ENCODE peak calls at places on chromosome 5, in eight cellular contexts. One of them, this sample, is unnamed.

GRCh38 chr5:150576449-150576949 is 64.0 kb upstream of the SYNPO start:
- DNase-seq in psoas muscle: no peak
- DNase-seq in keratinocyte: no peak
- DNase-seq in cardiac fibroblast: no peak
- DNase-seq in AG09309: no peak
- DNase-seq in fibroblast of the aortic adventitia: no peak
- DNase-seq in CD8-positive, alpha-beta T cell: no peak
- DNase-seq in upper lobe of right lung: peak; percentile 40
- DNase-seq in this sample: no peak

GRCh38 chr5:134142088-134142487 is 27.6 kb downstream of the TCF7 start:
- DNase-seq in psoas muscle: no peak
- DNase-seq in keratinocyte: no peak
- DNase-seq in cardiac fibroblast: no peak
- DNase-seq in AG09309: no peak
- DNase-seq in fibroblast of the aortic adventitia: no peak
- DNase-seq in CD8-positive, alpha-beta T cell: no peak
- DNase-seq in upper lobe of right lung: peak; percentile 48
- DNase-seq in this sample: no peak

GRCh38 chr5:131756942-131757341 is 39.9 kb downstream of the FNIP1 start:
- DNase-seq in psoas muscle: no peak
- DNase-seq in keratinocyte: no peak
- DNase-seq in cardiac fibroblast: no peak
- DNase-seq in AG09309: no peak
- DNase-seq in fibroblast of the aortic adventitia: no peak
- DNase-seq in CD8-positive, alpha-beta T cell: no peak
- DNase-seq in upper lobe of right lung: no peak
- DNase-seq in this sample: no peak

GRCh38 chr5:132456553-132457361 is 33.8 kb downstream of the IRF1 start:
- DNase-seq in psoas muscle: peak; percentile 82
- DNase-seq in keratinocyte: no peak
- DNase-seq in cardiac fibroblast: peak; percentile 52
- DNase-seq in AG09309: no peak
- DNase-seq in fibroblast of the aortic adventitia: peak; percentile 51
- DNase-seq in CD8-positive, alpha-beta T cell: peak; percentile 54
- DNase-seq in upper lobe of right lung: peak; percentile 77
- DNase-seq in this sample: peak; percentile 52

GRCh38 chr5:115431116-115431515 is 113.5 kb downstream of the FEM1C start:
- DNase-seq in psoas muscle: no peak
- DNase-seq in keratinocyte: no peak
- DNase-seq in cardiac fibroblast: no peak
- DNase-seq in AG09309: no peak
- DNase-seq in fibroblast of the aortic adventitia: no peak
- DNase-seq in CD8-positive, alpha-beta T cell: no peak
- DNase-seq in upper lobe of right lung: no peak
- DNase-seq in this sample: no peak

GRCh38 chr5:32193591-32193990 is 19.5 kb upstream of the GOLPH3 start:
- DNase-seq in psoas muscle: peak; percentile 74
- DNase-seq in keratinocyte: no peak
- DNase-seq in cardiac fibroblast: peak; percentile 96
- DNase-seq in AG09309: peak; percentile 52
- DNase-seq in fibroblast of the aortic adventitia: peak; percentile 89
- DNase-seq in CD8-positive, alpha-beta T cell: no peak
- DNase-seq in upper lobe of right lung: peak; percentile 90
- DNase-seq in this sample: no peak

GRCh38 chr5:56481998-56482698 is 249.0 kb upstream of the ANKRD55 start:
- DNase-seq in psoas muscle: no peak
- DNase-seq in keratinocyte: no peak
- DNase-seq in cardiac fibroblast: no peak
- DNase-seq in AG09309: no peak
- DNase-seq in fibroblast of the aortic adventitia: no peak
- DNase-seq in CD8-positive, alpha-beta T cell: no peak
- DNase-seq in upper lobe of right lung: no peak
- DNase-seq in this sample: no peak

GRCh38 chr5:172113036-172113435 is 75.0 kb downstream of the STK10 start:
- DNase-seq in psoas muscle: no peak
- DNase-seq in keratinocyte: no peak
- DNase-seq in cardiac fibroblast: no peak
- DNase-seq in AG09309: no peak
- DNase-seq in fibroblast of the aortic adventitia: no peak
- DNase-seq in CD8-positive, alpha-beta T cell: peak; percentile 63
- DNase-seq in upper lobe of right lung: no peak
- DNase-seq in this sample: no peak

GRCh38 chr5:107466233-107466769 is 204.4 kb downstream of the EFNA5 start:
- DNase-seq in psoas muscle: no peak
- DNase-seq in keratinocyte: peak; percentile 91
- DNase-seq in cardiac fibroblast: peak; percentile 88
- DNase-seq in AG09309: no peak
- DNase-seq in fibroblast of the aortic adventitia: peak; percentile 58
- DNase-seq in CD8-positive, alpha-beta T cell: no peak
- DNase-seq in upper lobe of right lung: no peak
- DNase-seq in this sample: peak; percentile 99

GRCh38 chr5:65695162-65695755 is 26.6 kb downstream of the SGTB start:
- DNase-seq in psoas muscle: no peak
- DNase-seq in keratinocyte: no peak
- DNase-seq in cardiac fibroblast: no peak
- DNase-seq in AG09309: no peak
- DNase-seq in fibroblast of the aortic adventitia: no peak
- DNase-seq in CD8-positive, alpha-beta T cell: no peak
- DNase-seq in upper lobe of right lung: no peak
- DNase-seq in this sample: peak; percentile 56

GRCh38 chr5:166758151-166758550 is 1533.3 kb upstream of the WWC1 start:
- DNase-seq in psoas muscle: no peak
- DNase-seq in keratinocyte: no peak
- DNase-seq in cardiac fibroblast: peak; percentile 11
- DNase-seq in AG09309: no peak
- DNase-seq in fibroblast of the aortic adventitia: no peak
- DNase-seq in CD8-positive, alpha-beta T cell: no peak
- DNase-seq in upper lobe of right lung: no peak
- DNase-seq in this sample: no peak

GRCh38 chr5:63245271-63245670 is 666.7 kb downstream of the LRRC70 start:
- DNase-seq in psoas muscle: no peak
- DNase-seq in keratinocyte: peak; percentile 19
- DNase-seq in cardiac fibroblast: peak; percentile 27
- DNase-seq in AG09309: no peak
- DNase-seq in fibroblast of the aortic adventitia: peak; percentile 16
- DNase-seq in CD8-positive, alpha-beta T cell: no peak
- DNase-seq in upper lobe of right lung: no peak
- DNase-seq in this sample: no peak

GRCh38 chr5:115815693-115816225 is 700 bp downstream of the CDO1 start:
- DNase-seq in psoas muscle: no peak
- DNase-seq in keratinocyte: no peak
- DNase-seq in cardiac fibroblast: no peak
- DNase-seq in AG09309: no peak
- DNase-seq in fibroblast of the aortic adventitia: no peak
- DNase-seq in CD8-positive, alpha-beta T cell: no peak
- DNase-seq in upper lobe of right lung: peak; percentile 60
- DNase-seq in this sample: no peak

GRCh38 chr5:160312139-160312959 is at the start of gene CCNJL:
- DNase-seq in psoas muscle: peak; percentile 66
- DNase-seq in keratinocyte: no peak
- DNase-seq in cardiac fibroblast: peak; percentile 22
- DNase-seq in AG09309: no peak
- DNase-seq in fibroblast of the aortic adventitia: no peak
- DNase-seq in CD8-positive, alpha-beta T cell: no peak
- DNase-seq in upper lobe of right lung: peak; percentile 90
- DNase-seq in this sample: no peak

GRCh38 chr5:956178-956761 is 52.3 kb upstream of the NKD2 start:
- DNase-seq in psoas muscle: peak; percentile 35
- DNase-seq in keratinocyte: no peak
- DNase-seq in cardiac fibroblast: no peak
- DNase-seq in AG09309: no peak
- DNase-seq in fibroblast of the aortic adventitia: no peak
- DNase-seq in CD8-positive, alpha-beta T cell: no peak
- DNase-seq in upper lobe of right lung: peak; percentile 60
- DNase-seq in this sample: no peak

GRCh38 chr5:122498163-122498562 is 186.1 kb downstream of the SNCAIP start:
- DNase-seq in psoas muscle: no peak
- DNase-seq in keratinocyte: no peak
- DNase-seq in cardiac fibroblast: peak; percentile 15
- DNase-seq in AG09309: no peak
- DNase-seq in fibroblast of the aortic adventitia: no peak
- DNase-seq in CD8-positive, alpha-beta T cell: no peak
- DNase-seq in upper lobe of right lung: no peak
- DNase-seq in this sample: no peak
- TF ChIP-seq CTCF in psoas muscle: no peak
- TF ChIP-seq CTCF in keratinocyte: no peak
- TF ChIP-seq CTCF in cardiac fibroblast: peak; percentile 11
- TF ChIP-seq CTCF in AG09309: peak; percentile 48
- TF ChIP-seq CTCF in fibroblast of the aortic adventitia: peak; percentile 13
- TF ChIP-seq CTCF in CD8-positive, alpha-beta T cell: no peak
- TF ChIP-seq CTCF in upper lobe of right lung: peak; percentile 6
- TF ChIP-seq CTCF in this sample: peak; percentile 36

DNA sequence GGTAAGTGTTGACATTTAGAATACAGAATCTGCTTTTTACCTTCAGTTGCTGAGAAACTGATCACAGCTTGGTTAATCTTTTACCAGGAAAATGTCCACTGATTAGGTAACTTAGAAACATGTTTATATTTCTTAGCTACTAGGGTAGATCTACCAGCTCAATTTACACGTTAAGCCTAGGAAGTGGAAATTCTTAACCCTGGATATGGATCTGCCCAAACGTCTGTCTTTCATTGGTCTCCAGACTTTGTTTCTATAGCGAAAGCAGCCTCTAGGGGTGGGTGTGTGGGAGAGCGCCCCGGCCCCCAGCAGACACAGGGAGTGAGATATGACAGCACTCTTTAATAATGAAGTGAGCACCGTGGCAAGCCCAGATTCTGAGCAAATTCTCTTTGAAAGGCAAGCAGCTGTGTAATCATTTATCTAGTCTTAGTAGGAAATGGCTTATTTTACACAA is 141.6 kb upstream of the ZNF608 start:
- DNase-seq in psoas muscle: no peak
- DNase-seq in keratinocyte: no peak
- DNase-seq in cardiac fibroblast: no peak
- DNase-seq in AG09309: no peak
- DNase-seq in fibroblast of the aortic adventitia: no peak
- DNase-seq in CD8-positive, alpha-beta T cell: no peak
- DNase-seq in upper lobe of right lung: no peak
- DNase-seq in this sample: peak; percentile 76
- H3K4me3 ChIP-seq in psoas muscle: peak overlapping the region; percentile 8
- H3K4me3 ChIP-seq in keratinocyte: no peak overlapping the region
- H3K4me3 ChIP-seq in cardiac fibroblast: no peak overlapping the region
- H3K4me3 ChIP-seq in AG09309: no peak overlapping the region
- H3K4me3 ChIP-seq in fibroblast of the aortic adventitia: no peak overlapping the region
- H3K4me3 ChIP-seq in CD8-positive, alpha-beta T cell: no peak overlapping the region
- H3K4me3 ChIP-seq in upper lobe of right lung: no peak overlapping the region
- H3K4me3 ChIP-seq in this sample: peak overlapping the region; percentile 41

GRCh38 chr5:100520348-100520747 is 14.8 kb upstream of the FAM174A start:
- DNase-seq in psoas muscle: no peak
- DNase-seq in keratinocyte: no peak
- DNase-seq in cardiac fibroblast: no peak
- DNase-seq in AG09309: no peak
- DNase-seq in fibroblast of the aortic adventitia: no peak
- DNase-seq in CD8-positive, alpha-beta T cell: no peak
- DNase-seq in upper lobe of right lung: no peak
- DNase-seq in this sample: no peak

GRCh38 chr5:100516285-100516684 is 18.9 kb upstream of the FAM174A start:
- DNase-seq in psoas muscle: no peak
- DNase-seq in keratinocyte: no peak
- DNase-seq in cardiac fibroblast: no peak
- DNase-seq in AG09309: no peak
- DNase-seq in fibroblast of the aortic adventitia: no peak
- DNase-seq in CD8-positive, alpha-beta T cell: no peak
- DNase-seq in upper lobe of right lung: no peak
- DNase-seq in this sample: no peak

GRCh38 chr5:100517301-100517974 is 17.7 kb upstream of the FAM174A start:
- DNase-seq in psoas muscle: no peak
- DNase-seq in keratinocyte: peak; percentile 60
- DNase-seq in cardiac fibroblast: no peak
- DNase-seq in AG09309: no peak
- DNase-seq in fibroblast of the aortic adventitia: no peak
- DNase-seq in CD8-positive, alpha-beta T cell: no peak
- DNase-seq in upper lobe of right lung: peak; percentile 90
- DNase-seq in this sample: no peak

GRCh38 chr5:100519075-100519474 is 16.1 kb upstream of the FAM174A start:
- DNase-seq in psoas muscle: no peak
- DNase-seq in keratinocyte: no peak
- DNase-seq in cardiac fibroblast: no peak
- DNase-seq in AG09309: no peak
- DNase-seq in fibroblast of the aortic adventitia: no peak
- DNase-seq in CD8-positive, alpha-beta T cell: no peak
- DNase-seq in upper lobe of right lung: no peak
- DNase-seq in this sample: no peak

GRCh38 chr5:100518377-100518776 is 16.8 kb upstream of the FAM174A start:
- DNase-seq in psoas muscle: no peak
- DNase-seq in keratinocyte: no peak
- DNase-seq in cardiac fibroblast: no peak
- DNase-seq in AG09309: no peak
- DNase-seq in fibroblast of the aortic adventitia: no peak
- DNase-seq in CD8-positive, alpha-beta T cell: no peak
- DNase-seq in upper lobe of right lung: no peak
- DNase-seq in this sample: no peak
- TF ChIP-seq CTCF in psoas muscle: no peak
- TF ChIP-seq CTCF in keratinocyte: peak; percentile 31
- TF ChIP-seq CTCF in cardiac fibroblast: no peak
- TF ChIP-seq CTCF in AG09309: no peak
- TF ChIP-seq CTCF in fibroblast of the aortic adventitia: no peak
- TF ChIP-seq CTCF in CD8-positive, alpha-beta T cell: no peak
- TF ChIP-seq CTCF in upper lobe of right lung: no peak
- TF ChIP-seq CTCF in this sample: no peak

GRCh38 chr5:58496488-58496887 is 5.3 kb downstream of the GAPT start:
- DNase-seq in psoas muscle: no peak
- DNase-seq in keratinocyte: no peak
- DNase-seq in cardiac fibroblast: no peak
- DNase-seq in AG09309: no peak
- DNase-seq in fibroblast of the aortic adventitia: no peak
- DNase-seq in CD8-positive, alpha-beta T cell: no peak
- DNase-seq in upper lobe of right lung: no peak
- DNase-seq in this sample: no peak

GRCh38 chr5:58497956-58498942 is 7.0 kb downstream of the GAPT start:
- DNase-seq in psoas muscle: no peak
- DNase-seq in keratinocyte: no peak
- DNase-seq in cardiac fibroblast: peak; percentile 62
- DNase-seq in AG09309: no peak
- DNase-seq in fibroblast of the aortic adventitia: peak; percentile 53
- DNase-seq in CD8-positive, alpha-beta T cell: no peak
- DNase-seq in upper lobe of right lung: no peak
- DNase-seq in this sample: no peak

GRCh38 chr5:58491216-58491892 is at the start of gene GAPT:
- DNase-seq in psoas muscle: no peak
- DNase-seq in keratinocyte: no peak
- DNase-seq in cardiac fibroblast: no peak
- DNase-seq in AG09309: no peak
- DNase-seq in fibroblast of the aortic adventitia: no peak
- DNase-seq in CD8-positive, alpha-beta T cell: no peak
- DNase-seq in upper lobe of right lung: no peak
- DNase-seq in this sample: no peak

GRCh38 chr5:58490397-58491072 is 700 bp upstream of the GAPT start:
- DNase-seq in psoas muscle: no peak
- DNase-seq in keratinocyte: no peak
- DNase-seq in cardiac fibroblast: no peak
- DNase-seq in AG09309: no peak
- DNase-seq in fibroblast of the aortic adventitia: no peak
- DNase-seq in CD8-positive, alpha-beta T cell: no peak
- DNase-seq in upper lobe of right lung: no peak
- DNase-seq in this sample: no peak

DNA sequence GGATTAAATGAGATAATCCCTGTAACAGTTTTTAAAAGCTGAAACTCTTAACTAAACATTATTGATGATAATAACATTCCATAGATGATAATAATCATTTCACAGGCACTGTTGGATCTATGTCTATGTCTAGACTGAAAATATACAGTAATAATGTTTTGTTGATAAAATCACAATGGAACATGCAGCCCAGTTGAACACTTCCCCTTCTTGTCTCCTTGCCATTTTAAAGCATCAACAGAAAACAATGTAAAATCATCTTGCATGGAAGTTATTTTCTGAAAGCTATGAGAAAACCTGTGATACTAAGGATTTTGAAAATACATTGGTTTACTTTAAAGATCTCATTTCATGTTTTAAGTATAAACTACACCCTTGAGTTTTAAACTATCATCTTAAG is 1.9 kb downstream of the GAPT start:
- DNase-seq in psoas muscle: no peak
- DNase-seq in keratinocyte: no peak
- DNase-seq in cardiac fibroblast: no peak
- DNase-seq in AG09309: no peak
- DNase-seq in fibroblast of the aortic adventitia: no peak
- DNase-seq in CD8-positive, alpha-beta T cell: no peak
- DNase-seq in upper lobe of right lung: no peak
- DNase-seq in this sample: no peak
- H3K4me3 ChIP-seq in psoas muscle: no peak overlapping the region
- H3K4me3 ChIP-seq in keratinocyte: no peak overlapping the region
- H3K4me3 ChIP-seq in cardiac fibroblast: no peak overlapping the region
- H3K4me3 ChIP-seq in AG09309: no peak overlapping the region
- H3K4me3 ChIP-seq in fibroblast of the aortic adventitia: no peak overlapping the region
- H3K4me3 ChIP-seq in CD8-positive, alpha-beta T cell: no peak overlapping the region
- H3K4me3 ChIP-seq in upper lobe of right lung: no peak overlapping the region
- H3K4me3 ChIP-seq in this sample: no peak overlapping the region